ENCODE peak calls at places on chromosome 2, in six cellular contexts. G, Q, C, M, K and Z are unnamed samples.

GRCh38 chr2:51981813-51982212 is 949.9 kb upstream of the NRXN1 start:
- DNase-seq in G (no peak), Q (no peak), C (no peak), M (no peak), K (no peak), Z (no peak)

GRCh38 chr2:174835797-174836255 is 71.6 kb upstream of the CHRNA1 start:
- DNase-seq in G (no peak), Q (no peak), C (peak), M (no peak), K (no peak), Z (peak)

GRCh38 chr2:120794716-120795115 is 59.0 kb downstream of the GLI2 start:
- DNase-seq in G (no peak), Q (no peak), C (no peak), M (no peak), K (no peak), Z (no peak)

GRCh38 chr2:95041060-95041823 is 15.7 kb downstream of the MAL start:
- DNase-seq in G (no peak), Q (no peak), C (no peak), M (no peak), K (no peak), Z (no peak)

GRCh38 chr2:86622878-86623548 is 652 bp downstream of the RNF103 start:
- DNase-seq in G (peak), Q (peak), C (no peak), M (peak), K (no peak), Z (peak)

GRCh38 chr2:16774091-16774490 is 108.5 kb upstream of the CYRIA start:
- DNase-seq in G (no peak), Q (no peak), C (no peak), M (no peak), K (no peak), Z (no peak)

GRCh38 chr2:220034356-220035121 is 407.1 kb downstream of the SLC4A3 start:
- DNase-seq in G (no peak), Q (no peak), C (no peak), M (no peak), K (no peak), Z (no peak)

GRCh38 chr2:67476808-67477790 is 80.0 kb downstream of the ETAA1 start:
- DNase-seq in G (peak), Q (peak), C (no peak), M (no peak), K (peak), Z (no peak)

GRCh38 chr2:160087854-160088745 is 25.7 kb upstream of the PLA2R1 start:
- DNase-seq in G (peak), Q (no peak), C (no peak), M (peak), K (peak), Z (no peak)

GRCh38 chr2:150473767-150474166 is 13.7 kb downstream of the RND3 start:
- DNase-seq in G (no peak), Q (no peak), C (no peak), M (no peak), K (no peak), Z (no peak)

GRCh38 chr2:150809083-150809482 is 321.6 kb upstream of the RND3 start:
- DNase-seq in G (no peak), Q (no peak), C (no peak), M (no peak), K (no peak), Z (no peak)

GRCh38 chr2:18149660-18150246 is 271.3 kb downstream of the KCNS3 start:
- DNase-seq in G (peak), Q (peak), C (no peak), M (no peak), K (peak), Z (no peak)

GRCh38 chr2:218368621-218369153 is 12.0 kb downstream of the CATIP start:
- DNase-seq in G (no peak), Q (no peak), C (no peak), M (no peak), K (no peak), Z (peak)

GRCh38 chr2:111898703-111899514 is 502 bp downstream of the MERTK start:
- DNase-seq in G (no peak), Q (peak), C (no peak), M (peak), K (no peak), Z (peak)

GRCh38 chr2:27496357-27497287 is at the start of gene GCKR:
- DNase-seq in G (no peak), Q (peak), C (no peak), M (peak), K (peak), Z (no peak)

GRCh38 chr2:28423856-28424605 is 31.4 kb downstream of the FOSL2 start:
- DNase-seq in G (no peak), Q (no peak), C (no peak), M (no peak), K (no peak), Z (no peak)

GRCh38 chr2:200276472-200276871 is 30.0 kb upstream of the SPATS2L start:
- DNase-seq in G (no peak), Q (no peak), C (no peak), M (no peak), K (no peak), Z (no peak)

GRCh38 chr2:172931923-172932520 is 143.6 kb upstream of the MAP3K20 start:
- DNase-seq in G (peak), Q (peak), C (no peak), M (peak), K (peak), Z (peak)

GRCh38 chr2:217271813-217272212 is 411.9 kb upstream of the TNP1 start:
- DNase-seq in G (no peak), Q (no peak), C (no peak), M (no peak), K (no peak), Z (no peak)

GRCh38 chr2:183219853-183220252 is 95.6 kb downstream of the NUP35 start:
- DNase-seq in G (no peak), Q (no peak), C (no peak), M (no peak), K (no peak), Z (no peak)

GRCh38 chr2:204899983-204900382 is 354.7 kb downstream of the PARD3B start:
- DNase-seq in G (no peak), Q (peak), C (no peak), M (no peak), K (no peak), Z (no peak)

GRCh38 chr2:57890462-57890861 is 156.1 kb upstream of the VRK2 start:
- DNase-seq in G (no peak), Q (no peak), C (no peak), M (no peak), K (no peak), Z (no peak)

GRCh38 chr2:7866825-7867224 is 815.0 kb upstream of the ID2 start:
- DNase-seq in G (no peak), Q (no peak), C (no peak), M (no peak), K (no peak), Z (no peak)

GRCh38 chr2:158509928-158510797 is 53.4 kb downstream of the PKP4 start:
- DNase-seq in G (no peak), Q (peak), C (no peak), M (no peak), K (no peak), Z (no peak)

GRCh38 chr2:47815764-47816163 is 32.8 kb downstream of the MSH6 start:
- DNase-seq in G (no peak), Q (no peak), C (no peak), M (no peak), K (no peak), Z (no peak)

GRCh38 chr2:178517496-178517895 is 37.2 kb downstream of the PLEKHA3 start:
- DNase-seq in G (no peak), Q (no peak), C (no peak), M (no peak), K (no peak), Z (no peak)

GRCh38 chr2:171811229-171811628 is 82.8 kb downstream of the SLC25A12 start:
- DNase-seq in G (peak), Q (peak), C (no peak), M (no peak), K (peak), Z (no peak)

DNA sequence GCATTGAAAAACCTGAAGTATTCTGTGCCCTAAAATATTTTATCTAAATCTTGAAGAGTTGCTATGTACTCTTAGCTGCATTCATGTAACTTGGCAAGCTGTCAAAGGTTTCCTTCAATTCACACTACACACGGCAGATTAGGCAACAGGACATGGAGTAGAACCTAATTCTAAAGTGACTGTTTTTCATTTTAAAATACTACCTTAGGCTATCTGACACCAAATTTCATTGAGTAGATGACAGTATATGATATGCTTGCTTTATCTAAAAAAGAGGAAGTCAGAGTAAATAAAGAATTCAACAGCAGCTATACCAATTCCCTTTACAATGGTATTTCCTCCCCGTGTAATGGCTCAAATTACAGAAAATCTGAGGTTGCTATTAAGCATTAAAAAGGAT is 45.4 kb downstream of the EXOC6B start:
- DNase-seq in G (no peak), Q (peak), C (no peak), M (no peak), K (peak), Z (no peak)
- TF ChIP-seq JUN in G (no peak), Q (no peak), C (no peak), M (no peak), K (no peak), Z (no peak)

GRCh38 chr2:24579053-24579803 is 88.2 kb downstream of the NCOA1 start:
- DNase-seq in G (no peak), Q (no peak), C (no peak), M (no peak), K (no peak), Z (no peak)

GRCh38 chr2:24576617-24577016 is 85.6 kb downstream of the NCOA1 start:
- DNase-seq in G (no peak), Q (no peak), C (no peak), M (no peak), K (no peak), Z (no peak)

GRCh38 chr2:24571828-24572442 is 80.9 kb downstream of the NCOA1 start:
- DNase-seq in G (no peak), Q (no peak), C (no peak), M (no peak), K (no peak), Z (no peak)

GRCh38 chr2:24577481-24577880 is 86.4 kb downstream of the NCOA1 start:
- DNase-seq in G (no peak), Q (peak), C (no peak), M (no peak), K (no peak), Z (no peak)

GRCh38 chr2:24576146-24576545 is 85.1 kb downstream of the NCOA1 start:
- DNase-seq in G (no peak), Q (no peak), C (no peak), M (no peak), K (no peak), Z (no peak)
- TF ChIP-seq JUN in G (no peak), Q (no peak), C (no peak), M (no peak), K (no peak), Z (no peak)

GRCh38 chr2:66462196-66462825 is 27.4 kb downstream of the MEIS1 start:
- DNase-seq in G (no peak), Q (no peak), C (no peak), M (no peak), K (no peak), Z (no peak)
- TF ChIP-seq JUN in G (no peak), Q (no peak), C (no peak), M (no peak), K (no peak), Z (no peak)

GRCh38 chr2:64748561-64748960 is 94.8 kb upstream of the SERTAD2 start:
- DNase-seq in G (no peak), Q (no peak), C (no peak), M (no peak), K (no peak), Z (no peak)
- TF ChIP-seq JUN in G (no peak), Q (no peak), C (no peak), M (no peak), K (no peak), Z (no peak)

GRCh38 chr2:227865281-227865680 is 6.2 kb upstream of the DAW1 start:
- DNase-seq in G (no peak), Q (no peak), C (no peak), M (no peak), K (no peak), Z (no peak)
- TF ChIP-seq JUN in G (no peak), Q (no peak), C (no peak), M (no peak), K (no peak), Z (no peak)

GRCh38 chr2:216148983-216149382 is 39.8 kb downstream of the XRCC5 start:
- DNase-seq in G (no peak), Q (no peak), C (no peak), M (no peak), K (no peak), Z (no peak)

GRCh38 chr2:216144857-216145256 is 35.7 kb downstream of the XRCC5 start:
- DNase-seq in G (no peak), Q (no peak), C (no peak), M (no peak), K (no peak), Z (no peak)

GRCh38 chr2:216149741-216150140 is 40.6 kb downstream of the XRCC5 start:
- DNase-seq in G (no peak), Q (peak), C (no peak), M (no peak), K (no peak), Z (no peak)

GRCh38 chr2:216146573-216146972 is 37.4 kb downstream of the XRCC5 start:
- DNase-seq in G (no peak), Q (no peak), C (no peak), M (no peak), K (no peak), Z (no peak)

DNA sequence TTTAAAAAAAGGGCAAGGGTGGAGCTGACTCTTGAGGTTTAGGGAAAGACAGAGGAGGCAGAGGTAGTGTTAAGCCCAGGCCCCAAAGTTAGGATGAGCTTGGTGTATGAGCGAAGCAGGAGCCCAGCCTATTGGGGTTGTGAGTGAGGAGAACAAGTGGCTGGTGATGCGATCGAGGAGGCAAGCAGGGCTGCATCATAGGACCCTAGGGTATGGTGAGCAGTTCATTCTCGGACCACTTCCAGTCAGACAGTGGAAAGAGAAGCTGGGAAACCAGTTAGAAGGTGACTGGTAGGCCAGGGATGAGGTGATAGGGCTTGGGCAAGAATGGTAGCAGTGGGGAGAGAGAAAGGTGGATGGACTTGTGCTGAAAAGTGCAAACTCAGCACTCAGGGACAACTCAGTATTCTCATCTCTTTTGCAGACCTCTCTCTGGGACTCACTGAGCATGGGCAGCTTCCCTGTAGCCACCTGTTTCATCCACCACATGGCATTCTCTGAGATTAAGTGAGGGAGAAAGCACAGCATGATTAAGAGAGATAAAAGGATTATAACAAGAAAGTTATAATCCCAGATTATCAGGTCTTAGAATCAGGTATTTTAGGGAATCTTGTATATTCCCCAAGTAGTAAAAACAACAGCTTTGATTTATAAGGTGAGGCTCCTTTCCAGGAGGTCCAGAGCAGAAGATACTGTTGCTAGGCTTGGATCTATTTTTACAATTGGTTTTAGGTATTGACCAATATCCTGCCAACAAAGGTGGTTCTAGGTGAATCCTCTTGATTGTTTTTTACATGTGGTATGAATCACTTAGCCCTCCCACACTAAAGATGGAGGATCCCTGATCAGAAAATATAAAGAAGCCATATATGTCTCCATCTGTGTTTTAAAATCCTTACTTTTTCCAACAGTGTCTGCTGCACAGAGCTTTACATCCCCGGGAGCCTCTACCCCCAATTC is 38.3 kb downstream of the XRCC5 start:
- DNase-seq in G (no peak), Q (no peak), C (no peak), M (no peak), K (no peak), Z (no peak)
- TF ChIP-seq JUN in G (no peak), Q (no peak), C (no peak), M (no peak), K (no peak), Z (no peak)

GRCh38 chr2:10267036-10267435 is 35.7 kb upstream of the HPCAL1 start:
- DNase-seq in G (no peak), Q (no peak), C (no peak), M (no peak), K (no peak), Z (peak)

GRCh38 chr2:10267551-10268465 is 34.9 kb upstream of the HPCAL1 start:
- DNase-seq in G (no peak), Q (no peak), C (no peak), M (no peak), K (peak), Z (peak)

GRCh38 chr2:10266133-10266620 is 36.5 kb upstream of the HPCAL1 start:
- DNase-seq in G (no peak), Q (no peak), C (no peak), M (no peak), K (no peak), Z (peak)

GRCh38 chr2:10264506-10265327 is 38.0 kb upstream of the HPCAL1 start:
- DNase-seq in G (no peak), Q (no peak), C (no peak), M (no peak), K (no peak), Z (peak)

GRCh38 chr2:10265328-10266132 is 37.2 kb upstream of the HPCAL1 start:
- DNase-seq in G (no peak), Q (no peak), C (no peak), M (no peak), K (no peak), Z (peak)
- TF ChIP-seq JUN in G (no peak), Q (no peak), C (no peak), M (no peak), K (no peak), Z (no peak)